ENCODE peak calls at places on chromosomes 3 and 15, in eight cellular contexts. I, A, V, D, E, R, W and Q are unnamed samples.

GRCh38 chr3:111768571-111769100 is 90.4 kb upstream of the PHLDB2 start:
- DNase-seq in I (no peak), A (no peak), V (no peak), D (no peak), E (peak; percentile 24), R (no peak), W (peak; percentile 98), Q (peak; percentile 100)

GRCh38 chr3:55641914-55642313 is 154.8 kb upstream of the WNT5A start:
- DNase-seq in I (no peak), A (no peak), V (no peak), D (no peak), E (no peak), R (no peak), W (no peak), Q (no peak)

GRCh38 chr3:3333571-3333970 is 154.1 kb upstream of the CRBN start:
- DNase-seq in I (no peak), A (no peak), V (no peak), D (no peak), E (no peak), R (no peak), W (no peak), Q (no peak)

GRCh38 chr15:69783211-69783610 is 314.5 kb downstream of the TLE3 start:
- DNase-seq in I (no peak), A (no peak), V (no peak), D (no peak), E (no peak), R (no peak), W (no peak), Q (no peak)

GRCh38 chr3:197558000-197558399 is 2.2 kb upstream of the BDH1 start:
- DNase-seq in I (no peak), A (no peak), V (no peak), D (no peak), E (no peak), R (no peak), W (no peak), Q (no peak)

GRCh38 chr15:62880278-62880677 is 162.3 kb upstream of the TPM1 start:
- DNase-seq in I (no peak), A (no peak), V (no peak), D (no peak), E (no peak), R (no peak), W (peak; percentile 67), Q (no peak)

GRCh38 chr15:31265871-31266711 is 60.5 kb upstream of the KLF13 start:
- DNase-seq in I (peak; percentile 47), A (peak; percentile 13), V (peak; percentile 3), D (peak; percentile 97), E (no peak), R (peak; percentile 75), W (peak; percentile 19), Q (peak; percentile 58)

GRCh38 chr3:156513619-156514018 is 41.3 kb downstream of the SSR3 start:
- DNase-seq in I (no peak), A (no peak), V (no peak), D (no peak), E (no peak), R (no peak), W (no peak), Q (no peak)

GRCh38 chr3:196064006-196064405 is 17.9 kb downstream of the TFRC start:
- DNase-seq in I (no peak), A (no peak), V (no peak), D (no peak), E (no peak), R (no peak), W (no peak), Q (no peak)

GRCh38 chr3:48069339-48069738 is 53.1 kb upstream of the MAP4 start:
- DNase-seq in I (no peak), A (no peak), V (no peak), D (no peak), E (no peak), R (no peak), W (no peak), Q (no peak)

GRCh38 chr15:69303337-69304175 is 4.8 kb downstream of the PAQR5 start:
- DNase-seq in I (no peak), A (no peak), V (peak; percentile 38), D (no peak), E (no peak), R (no peak), W (peak; percentile 60), Q (no peak)

GRCh38 chr3:167653750-167654149 is at the start of gene WDR49:
- DNase-seq in I (no peak), A (no peak), V (peak; percentile 44), D (no peak), E (no peak), R (no peak), W (no peak), Q (no peak)

GRCh38 chr15:100945006-100945405 is 25.8 kb downstream of the LRRK1 start:
- DNase-seq in I (no peak), A (no peak), V (no peak), D (no peak), E (no peak), R (no peak), W (no peak), Q (no peak)

GRCh38 chr15:56411122-56411749 is 46.0 kb downstream of the TEX9 start:
- DNase-seq in I (no peak), A (no peak), V (no peak), D (no peak), E (no peak), R (no peak), W (no peak), Q (peak; percentile 4)

GRCh38 chr3:30628931-30629590 is 22.7 kb downstream of the TGFBR2 start:
- DNase-seq in I (no peak), A (no peak), V (no peak), D (peak; percentile 64), E (peak; percentile 18), R (no peak), W (peak; percentile 57), Q (no peak)

GRCh38 chr15:52214553-52214952 is 23.4 kb upstream of the GNB5 start:
- DNase-seq in I (no peak), A (no peak), V (no peak), D (no peak), E (no peak), R (no peak), W (no peak), Q (no peak)

GRCh38 chr15:88909956-88910831 is 3.0 kb downstream of the MFGE8 start:
- DNase-seq in I (no peak), A (no peak), V (no peak), D (no peak), E (no peak), R (peak; percentile 69), W (peak; percentile 44), Q (no peak)

GRCh38 chr3:3665546-3665945 is 133.7 kb upstream of the LRRN1 start:
- DNase-seq in I (no peak), A (no peak), V (no peak), D (no peak), E (no peak), R (no peak), W (no peak), Q (no peak)

GRCh38 chr15:101437209-101437608 is 52.3 kb downstream of the PCSK6 start:
- DNase-seq in I (peak; percentile 47), A (no peak), V (no peak), D (no peak), E (no peak), R (no peak), W (no peak), Q (no peak)

DNA sequence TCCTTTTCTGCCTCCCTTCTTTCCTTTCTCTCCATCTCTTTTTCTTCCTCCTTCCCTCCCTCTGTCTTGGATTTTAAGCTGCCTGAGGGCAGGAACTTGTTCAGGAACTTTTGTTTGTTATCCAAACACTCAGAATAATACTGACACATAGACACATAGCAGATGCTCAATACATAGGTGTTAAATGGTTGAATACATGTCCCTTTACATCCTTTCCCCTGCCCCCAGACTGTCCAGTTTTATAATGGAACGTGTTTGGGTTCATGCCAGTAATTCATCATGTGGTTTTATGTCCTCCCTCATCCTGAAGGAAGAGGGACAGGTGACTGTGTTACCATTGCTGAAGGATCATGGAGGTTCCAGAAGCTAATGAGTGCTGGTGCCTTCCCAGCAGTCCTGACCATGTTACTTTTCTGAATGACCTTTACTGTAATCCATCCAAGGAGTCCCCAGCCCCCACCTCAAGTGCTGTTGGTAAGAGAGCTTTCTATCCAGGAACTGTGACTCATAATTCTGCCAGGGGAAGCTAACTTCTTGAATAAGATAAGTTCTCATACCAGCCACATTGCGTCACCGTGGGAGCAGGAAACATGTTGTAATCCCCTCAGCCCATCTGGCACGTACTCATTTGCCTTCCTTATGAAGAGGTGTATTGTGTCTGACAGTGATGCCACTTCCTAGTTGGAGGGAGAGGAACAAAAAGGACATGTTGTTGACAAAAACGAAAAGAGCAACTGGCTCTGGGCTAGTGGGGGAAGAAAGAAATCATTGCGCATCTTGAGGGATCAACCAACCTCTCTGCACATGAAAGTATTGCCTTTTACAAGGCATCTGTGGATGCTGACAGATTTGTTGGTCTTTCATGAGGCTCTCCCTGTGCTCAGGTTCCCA is 52.4 kb downstream of the IL1RAP start:
- DNase-seq in I (peak; percentile 62), A (peak; percentile 77), V (no peak), D (peak; percentile 78), E (peak; percentile 93), R (peak; percentile 87), W (peak; percentile 100), Q (peak; percentile 99)
- H3K4me3 ChIP-seq in I (no peak overlapping the region), A (no peak overlapping the region), V (no peak overlapping the region), D (no peak overlapping the region), E (no peak overlapping the region), R (no peak overlapping the region), W (no peak overlapping the region), Q (no peak overlapping the region)

DNA sequence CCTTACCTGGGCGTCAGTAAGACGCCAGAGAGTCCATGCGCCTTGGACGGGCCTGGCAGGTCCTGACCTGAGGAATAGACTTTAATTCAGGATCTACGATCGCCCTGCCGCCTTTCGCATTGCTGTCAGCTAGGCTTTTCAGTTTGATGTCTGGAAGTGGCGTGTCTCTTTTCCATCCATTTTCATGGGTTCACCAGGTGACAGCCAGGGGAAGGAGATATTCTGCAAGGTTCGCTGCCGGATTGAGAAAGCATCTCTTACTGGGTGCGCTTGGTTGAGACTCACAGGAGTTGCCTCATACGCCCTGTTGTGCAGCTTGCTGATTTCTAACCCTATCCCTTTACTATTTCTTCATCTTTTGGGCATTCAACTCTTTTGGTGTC is 7.4 kb downstream of the EPHA3 start:
- DNase-seq in I (no peak), A (no peak), V (no peak), D (no peak), E (no peak), R (no peak), W (no peak), Q (no peak)
- H3K4me3 ChIP-seq in I (peak overlapping the region; percentile 52), A (peak overlapping the region; percentile 25), V (peak overlapping the region; percentile 80), D (no peak overlapping the region), E (no peak overlapping the region), R (peak overlapping the region; percentile 38), W (peak overlapping the region; percentile 41), Q (peak overlapping the region; percentile 66)

GRCh38 chr3:150296966-150297365 is 111.1 kb upstream of the TSC22D2 start:
- DNase-seq in I (no peak), A (no peak), V (no peak), D (no peak), E (no peak), R (no peak), W (no peak), Q (no peak)
- H3K4me3 ChIP-seq in I (no peak overlapping the region), A (no peak overlapping the region), V (no peak overlapping the region), D (no peak overlapping the region), E (no peak overlapping the region), R (no peak overlapping the region), W (no peak overlapping the region), Q (no peak overlapping the region)

DNA sequence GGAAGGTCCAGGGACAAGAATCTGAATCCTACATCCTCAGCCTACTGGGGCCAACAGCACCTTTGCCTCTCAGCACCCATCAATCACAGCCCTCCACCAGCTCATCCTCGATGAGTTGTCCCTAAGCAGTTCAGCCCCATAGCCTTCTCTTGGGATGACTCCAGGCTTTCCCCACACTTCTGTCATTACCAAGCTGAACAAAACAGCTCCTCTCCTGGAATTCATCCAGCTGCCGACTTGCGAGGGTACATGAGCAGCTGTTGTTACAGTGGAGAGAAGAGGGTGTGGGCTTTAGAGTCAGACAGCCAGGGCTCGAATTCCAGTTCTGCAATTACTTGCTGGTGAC is 69.0 kb upstream of the THBS1 start:
- DNase-seq in I (no peak), A (no peak), V (no peak), D (no peak), E (no peak), R (no peak), W (peak; percentile 81), Q (peak; percentile 92)
- H3K4me3 ChIP-seq in I (no peak overlapping the region), A (no peak overlapping the region), V (no peak overlapping the region), D (no peak overlapping the region), E (no peak overlapping the region), R (no peak overlapping the region), W (no peak overlapping the region), Q (no peak overlapping the region)